ENCODE peak calls at places on chromosomes 16 and 17, in nine cellular contexts. E is cardiac muscle cell, K is PC-3, P is ovary, L is BJ, J is NB4, V is mucosa of descending colon, W is breast epithelium, G is left lung. R is an unnamed sample.

GRCh38 chr17:34307110-34307509 is 12.1 kb upstream of the CCL8 start:
- DNase-seq in E (no peak), K (no peak), P (peak), L (no peak), J (peak), V (no peak), W (no peak), G (no peak), R (no peak)

GRCh38 chr16:84357191-84357651 is 11.1 kb upstream of the ATP2C2 start:
- DNase-seq in E (no peak), K (peak), P (no peak), L (no peak), J (peak), V (no peak), W (no peak), G (no peak), R (peak)

GRCh38 chr16:5228369-5228768 is 130.8 kb upstream of the EEF2KMT start:
- DNase-seq in E (peak), K (no peak), P (no peak), L (no peak), J (peak), V (no peak), W (no peak), G (no peak), R (no peak)

GRCh38 chr16:57356547-57356946 is 2.0 kb upstream of the CCL22 start:
- DNase-seq in E (no peak), K (no peak), P (no peak), L (no peak), J (no peak), V (no peak), W (no peak), G (no peak), R (no peak)

GRCh38 chr17:68295086-68295485 is 3.8 kb downstream of the ARSG start:
- DNase-seq in E (no peak), K (no peak), P (no peak), L (no peak), J (no peak), V (no peak), W (no peak), G (no peak), R (no peak)

GRCh38 chr16:74909665-74910064 is 75.3 kb downstream of the WDR59 start:
- DNase-seq in E (no peak), K (no peak), P (no peak), L (no peak), J (no peak), V (no peak), W (no peak), G (no peak), R (peak)

GRCh38 chr17:44204453-44204882 is 4.8 kb upstream of the ATXN7L3 start:
- DNase-seq in E (no peak), K (peak), P (peak), L (no peak), J (peak), V (no peak), W (no peak), G (no peak), R (no peak)

GRCh38 chr17:79795795-79796569 is 895 bp downstream of the CBX8 start:
- DNase-seq in E (no peak), K (no peak), P (no peak), L (no peak), J (peak), V (no peak), W (no peak), G (peak), R (no peak)

GRCh38 chr16:48384982-48385271 is 286 bp downstream of the SIAH1 start:
- DNase-seq in E (no peak), K (no peak), P (peak), L (no peak), J (no peak), V (no peak), W (no peak), G (no peak), R (no peak)

GRCh38 chr17:10936931-10937330 is 99.0 kb upstream of the PIRT start:
- DNase-seq in E (no peak), K (no peak), P (no peak), L (no peak), J (no peak), V (no peak), W (no peak), G (no peak), R (no peak)

GRCh38 chr17:15649861-15650391 is 30.4 kb upstream of the FBXW10B start:
- DNase-seq in E (no peak), K (peak), P (peak), L (no peak), J (no peak), V (peak), W (peak), G (no peak), R (no peak)

GRCh38 chr16:86343111-86343642 is 167.2 kb upstream of the FOXF1 start:
- DNase-seq in E (no peak), K (no peak), P (peak), L (no peak), J (no peak), V (peak), W (no peak), G (no peak), R (no peak)

GRCh38 chr17:66520986-66521385 is 218.6 kb downstream of the PRKCA start:
- DNase-seq in E (no peak), K (no peak), P (no peak), L (no peak), J (no peak), V (no peak), W (no peak), G (no peak), R (no peak)

GRCh38 chr17:34305061-34305460 is 14.2 kb upstream of the CCL8 start:
- DNase-seq in E (no peak), K (no peak), P (no peak), L (no peak), J (no peak), V (no peak), W (no peak), G (no peak), R (no peak)

GRCh38 chr17:6110088-6110487 is 39.9 kb downstream of the WSCD1 start:
- DNase-seq in E (no peak), K (peak), P (no peak), L (no peak), J (no peak), V (peak), W (no peak), G (no peak), R (no peak)

GRCh38 chr17:30363715-30364202 is 15.0 kb upstream of the CPD start:
- DNase-seq in E (no peak), K (peak), P (no peak), L (peak), J (peak), V (no peak), W (no peak), G (no peak), R (peak)

GRCh38 chr16:23420011-23420410 is 33.0 kb downstream of the COG7 start:
- DNase-seq in E (no peak), K (no peak), P (no peak), L (no peak), J (no peak), V (no peak), W (no peak), G (no peak), R (no peak)

GRCh38 chr17:21214777-21215541 is 998 bp upstream of the TMEM11 start:
- DNase-seq in E (no peak), K (peak), P (no peak), L (no peak), J (peak), V (peak), W (no peak), G (no peak), R (no peak)

GRCh38 chr17:81074875-81075274 is 39.9 kb downstream of the BAIAP2 start:
- DNase-seq in E (no peak), K (no peak), P (no peak), L (no peak), J (no peak), V (no peak), W (no peak), G (no peak), R (no peak)

GRCh38 chr17:17783825-17784598 is 52.8 kb downstream of the SREBF1 start:
- DNase-seq in E (peak), K (no peak), P (peak), L (no peak), J (peak), V (peak), W (no peak), G (no peak), R (no peak)

GRCh38 chr17:17781591-17782424 is 55.0 kb downstream of the SREBF1 start:
- DNase-seq in E (peak), K (peak), P (peak), L (no peak), J (peak), V (peak), W (no peak), G (no peak), R (no peak)

GRCh38 chr17:17780941-17781590 is 55.7 kb downstream of the SREBF1 start:
- DNase-seq in E (peak), K (peak), P (peak), L (no peak), J (peak), V (no peak), W (no peak), G (no peak), R (no peak)

GRCh38 chr17:17783121-17783824 is 53.5 kb downstream of the SREBF1 start:
- DNase-seq in E (peak), K (peak), P (peak), L (no peak), J (peak), V (peak), W (peak), G (no peak), R (no peak)

DNA sequence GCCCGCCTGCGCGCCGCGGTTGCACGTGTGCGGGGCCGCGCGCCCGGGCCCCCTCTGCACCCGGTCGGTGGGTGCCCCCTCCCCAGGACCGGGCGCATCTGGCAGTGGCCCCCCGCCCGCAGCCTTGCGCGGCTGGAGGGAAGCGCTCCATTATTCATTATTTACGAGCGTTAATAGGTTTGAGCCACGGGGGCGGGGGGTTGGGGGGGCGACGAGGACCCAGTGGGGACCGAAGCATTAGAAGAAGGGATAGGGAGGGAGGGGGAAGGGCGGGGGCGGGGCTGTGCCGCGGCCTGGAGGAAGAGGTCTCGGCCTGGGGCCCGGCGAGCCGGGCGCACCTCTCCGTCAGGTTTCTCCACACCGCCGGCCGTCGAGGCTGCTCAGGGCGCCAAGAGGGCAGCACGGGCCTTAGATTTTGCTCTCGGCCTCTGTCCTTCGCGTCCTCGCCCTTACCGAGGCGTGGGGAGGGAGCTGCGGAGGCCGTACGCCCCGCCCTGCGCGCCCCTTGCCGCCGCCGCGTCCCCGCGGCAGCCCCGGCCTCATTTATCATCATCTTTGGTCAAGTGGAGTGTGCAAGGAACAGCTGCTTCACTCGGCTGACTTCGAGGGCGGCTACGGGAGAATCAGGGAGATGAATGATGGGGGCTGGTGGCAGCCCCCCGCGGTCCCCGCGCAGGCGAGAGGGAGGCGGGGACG is 54.2 kb downstream of the SREBF1 start:
- DNase-seq in E (peak), K (peak), P (no peak), L (no peak), J (peak), V (peak), W (no peak), G (no peak), R (no peak)
- H3K4me3 ChIP-seq in E (peak), K (peak), P (peak), L (peak), J (peak), V (peak), W (peak), G (peak), R (peak)

GRCh38 chr17:49496866-49497146 is 1.7 kb downstream of the NGFR start:
- DNase-seq in E (no peak), K (no peak), P (no peak), L (no peak), J (no peak), V (no peak), W (no peak), G (no peak), R (no peak)
- H3K4me3 ChIP-seq in E (peak), K (peak), P (peak), L (no peak), J (no peak), V (no peak), W (peak), G (peak), R (no peak)

DNA sequence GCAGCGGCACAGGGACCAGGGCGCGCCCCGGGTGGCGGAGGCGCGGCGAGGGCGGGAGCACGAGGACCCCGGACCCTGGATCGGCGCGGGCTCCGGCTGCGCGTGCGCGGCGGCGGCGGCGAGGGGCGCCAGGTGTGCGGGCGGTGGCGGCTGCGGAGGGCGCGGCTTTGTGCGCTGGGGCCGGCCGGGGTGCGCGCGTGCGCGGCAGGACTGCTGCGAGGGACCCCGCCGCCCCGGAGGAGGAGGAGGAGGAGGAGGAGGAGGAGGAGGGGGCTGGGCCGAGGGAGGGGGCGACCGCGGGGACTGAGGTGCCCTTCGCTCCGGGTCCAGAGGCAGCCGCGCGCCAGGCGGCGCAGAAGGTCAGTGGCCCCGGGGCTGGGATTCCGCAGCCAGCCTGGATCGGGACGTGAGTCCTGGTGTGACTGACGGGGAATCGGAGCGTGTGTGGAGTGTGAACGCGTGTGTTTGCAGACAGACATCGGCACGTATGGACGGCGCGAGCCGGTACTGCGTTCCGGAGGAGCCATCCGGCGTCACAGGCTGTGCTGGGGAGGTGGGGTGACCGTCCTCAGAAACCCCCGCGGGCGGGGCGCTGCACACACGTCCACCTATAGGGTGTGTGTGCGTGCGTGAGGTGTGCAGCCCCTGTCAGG is 19.5 kb upstream of the RAP1GAP2 start:
- DNase-seq in E (peak), K (no peak), P (no peak), L (no peak), J (no peak), V (no peak), W (no peak), G (no peak), R (no peak)
- H3K4me3 ChIP-seq in E (peak), K (peak), P (no peak), L (no peak), J (no peak), V (no peak), W (no peak), G (no peak), R (peak)

DNA sequence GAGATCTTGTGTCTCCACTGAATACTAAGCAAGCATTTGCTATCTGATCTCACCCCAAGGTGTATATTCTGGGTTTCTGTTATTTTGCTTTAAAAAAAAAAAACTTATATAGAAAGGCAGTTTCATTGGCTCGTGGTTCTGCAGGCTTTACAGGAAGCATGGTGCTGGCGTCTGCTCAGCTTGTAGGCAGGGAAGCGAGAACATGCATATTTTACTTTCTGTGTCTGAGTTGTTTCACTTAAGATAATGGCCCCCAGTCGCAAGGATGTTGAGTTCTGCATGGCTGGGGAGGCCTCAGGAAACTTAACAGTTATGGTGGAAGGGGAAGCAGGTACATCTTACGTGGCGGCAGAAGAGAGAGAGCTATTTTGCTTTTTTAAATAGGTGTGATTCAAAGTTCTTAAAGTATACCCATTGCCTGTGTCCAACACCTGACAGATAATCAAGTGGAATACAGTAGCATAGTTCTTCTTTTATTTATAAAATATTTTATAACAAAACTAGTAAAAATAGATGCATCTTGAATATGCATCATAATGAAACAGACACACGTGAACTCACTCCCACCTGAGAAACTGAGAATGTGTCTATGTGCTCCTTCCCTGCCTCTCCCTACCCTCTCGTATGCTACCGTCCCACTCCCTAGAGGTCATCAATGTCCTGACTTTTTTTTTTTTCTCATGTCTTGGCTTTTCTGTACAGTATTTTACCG is 15.4 kb upstream of the ARHGAP17 start:
- DNase-seq in E (no peak), K (no peak), P (no peak), L (no peak), J (no peak), V (no peak), W (no peak), G (no peak), R (no peak)
- H3K4me3 ChIP-seq in E (no peak), K (peak), P (no peak), L (no peak), J (no peak), V (no peak), W (no peak), G (no peak), R (peak)

DNA sequence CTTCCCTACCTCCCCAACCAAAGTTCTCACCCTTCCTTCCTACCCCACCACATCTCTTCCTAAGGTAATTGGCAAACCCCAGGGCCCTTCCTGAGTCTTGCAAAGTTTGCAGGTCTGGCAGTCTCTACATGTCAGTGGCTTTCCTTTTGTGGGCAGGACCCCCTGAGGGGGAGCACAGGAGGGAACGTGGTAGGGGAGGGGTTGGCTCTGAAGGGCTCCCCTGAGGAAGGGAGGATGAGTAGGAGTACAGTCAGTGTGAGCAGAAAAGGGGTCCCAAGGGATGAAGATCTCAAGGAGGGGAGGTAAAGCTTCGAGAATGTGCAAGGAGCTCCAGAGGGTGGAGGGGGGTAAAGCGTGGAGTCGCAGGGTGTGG is 206.9 kb downstream of the RAB11FIP4 start:
- DNase-seq in E (no peak), K (no peak), P (no peak), L (no peak), J (peak), V (no peak), W (no peak), G (no peak), R (no peak)
- H3K4me3 ChIP-seq in E (no peak), K (no peak), P (no peak), L (no peak), J (no peak), V (no peak), W (no peak), G (no peak), R (no peak)

DNA sequence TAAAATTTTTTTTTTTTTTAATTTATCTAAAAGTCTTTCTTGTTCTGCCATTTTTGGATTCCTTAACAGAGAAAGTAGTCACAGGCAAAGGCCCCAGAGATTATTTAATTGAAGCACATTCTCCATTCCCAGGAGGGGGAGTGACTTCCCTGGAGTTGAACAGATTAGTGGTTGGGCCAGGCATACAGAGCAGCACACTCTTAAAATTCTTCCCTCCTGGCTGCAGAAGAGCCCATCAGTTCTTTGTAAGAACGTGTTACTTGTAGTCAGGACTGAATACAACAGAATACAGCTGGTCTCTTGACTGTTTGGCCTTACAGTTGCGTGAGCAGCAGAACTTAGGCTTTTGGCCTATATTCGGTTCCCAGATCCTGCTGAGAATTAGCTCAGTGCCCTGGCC is 1.8 kb downstream of the ALKBH5 start:
- DNase-seq in E (peak), K (peak), P (no peak), L (no peak), J (peak), V (no peak), W (no peak), G (no peak), R (no peak)
- H3K4me3 ChIP-seq in E (peak), K (peak), P (peak), L (peak), J (peak), V (no peak), W (peak), G (peak), R (peak)

GRCh38 chr16:73054131-73054496 is 6.2 kb upstream of the ZFHX3 start:
- DNase-seq in E (no peak), K (no peak), P (no peak), L (no peak), J (no peak), V (no peak), W (no peak), G (no peak), R (no peak)
- H3K4me3 ChIP-seq in E (no peak), K (peak), P (no peak), L (no peak), J (no peak), V (no peak), W (no peak), G (no peak), R (no peak)

R was measured in Jurkat, Clone E6-1.